ENCODE peak calls at places on chromosomes 16 and 17, in ten cellular contexts. M, N, A, Q, U, G, R, V, Z and L are unnamed samples. For H3K27me3 and H3K9me3, the result is how much of the 10 kb centered on the place peaks cover.

GRCh38 chr17:10836966-10837599 is 804 bp downstream of the PIRT start:
- DNase-seq in M (no peak), N (no peak), A (no peak), Q (no peak), U (no peak), G (peak), R (no peak), V (no peak), Z (no peak), L (no peak)

GRCh38 chr17:28765038-28765437 is 21.2 kb downstream of the TRAF4 start:
- DNase-seq in M (no peak), N (no peak), A (no peak), Q (no peak), U (peak), G (no peak), R (no peak), V (no peak), Z (no peak), L (no peak)

GRCh38 chr17:50151937-50152547 is 1.6 kb upstream of the PPP1R9B start:
- DNase-seq in M (peak), N (peak), A (peak), Q (peak), U (peak), G (peak), R (peak), V (peak), Z (peak), L (peak)

GRCh38 chr17:80931421-80932265 is 60.0 kb upstream of the CHMP6 start:
- DNase-seq in M (no peak), N (no peak), A (no peak), Q (peak), U (peak), G (no peak), R (peak), V (no peak), Z (no peak), L (peak)

GRCh38 chr17:20922128-20922670 is 120.6 kb downstream of the USP22 start:
- DNase-seq in M (peak), N (no peak), A (peak), Q (no peak), U (no peak), G (no peak), R (no peak), V (no peak), Z (peak), L (no peak)

GRCh38 chr17:75828051-75828400 is 16.2 kb downstream of the UNC13D start:
- DNase-seq in M (no peak), N (no peak), A (no peak), Q (no peak), U (no peak), G (no peak), R (no peak), V (no peak), Z (no peak), L (no peak)

GRCh38 chr16:75064403-75065148 is 52.0 kb downstream of the LDHD start:
- DNase-seq in M (no peak), N (peak), A (no peak), Q (no peak), U (no peak), G (peak), R (no peak), V (no peak), Z (no peak), L (no peak)

GRCh38 chr16:58461056-58461455 is 38.9 kb upstream of the NDRG4 start:
- DNase-seq in M (no peak), N (no peak), A (no peak), Q (peak), U (no peak), G (no peak), R (no peak), V (no peak), Z (no peak), L (no peak)

GRCh38 chr16:1645914-1646525 is 32.1 kb upstream of the JPT2 start:
- DNase-seq in M (peak), N (no peak), A (no peak), Q (no peak), U (no peak), G (no peak), R (no peak), V (no peak), Z (no peak), L (no peak)

GRCh38 chr16:70709457-70709856 is 23.6 kb upstream of the MTSS2 start:
- DNase-seq in M (no peak), N (no peak), A (no peak), Q (no peak), U (no peak), G (no peak), R (no peak), V (no peak), Z (no peak), L (no peak)
- H3K27me3 ChIP-seq in M (under half), N (under half), A (under half), Q (under half), U (under half), G (under half), R (under half), V (under half), Z (under half), L (under half)

DNA sequence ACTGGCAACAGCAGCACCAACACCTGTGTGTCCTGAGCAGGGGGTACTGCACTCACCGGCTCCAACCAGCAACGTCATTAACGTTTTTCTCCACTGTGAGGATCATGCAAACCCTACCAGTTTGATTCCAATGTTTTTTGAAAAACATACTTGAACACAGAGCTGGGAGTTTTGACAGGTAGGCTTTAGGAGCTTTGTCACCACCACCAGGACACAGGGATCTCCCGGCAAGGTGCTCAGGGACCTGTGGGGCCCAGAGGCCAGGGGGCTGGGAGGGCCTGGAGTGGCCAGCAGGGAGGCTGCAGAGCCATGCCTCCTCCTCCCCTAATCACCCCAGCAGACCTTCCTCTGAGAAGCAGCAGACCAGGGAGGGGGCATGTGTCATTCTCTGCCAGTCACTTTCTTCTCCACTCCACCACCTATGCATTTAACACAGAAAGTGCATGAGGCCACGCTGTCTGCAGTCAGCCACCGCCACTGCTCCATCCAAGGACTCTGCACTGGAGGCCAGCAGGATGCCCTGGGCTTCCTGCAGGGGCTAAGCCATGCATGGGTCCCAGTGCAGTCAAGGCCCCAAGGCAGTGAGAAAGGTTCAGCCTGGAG is 768.2 kb downstream of the KCNJ18 start:
- DNase-seq in M (no peak), N (no peak), A (no peak), Q (no peak), U (no peak), G (no peak), R (no peak), V (no peak), Z (no peak), L (no peak)
- H3K9me3 ChIP-seq in M (under half), N (under half), A (under half), Q (under half), U (under half), G (under half), R (half or more), V (under half), Z (under half), L (under half)

DNA sequence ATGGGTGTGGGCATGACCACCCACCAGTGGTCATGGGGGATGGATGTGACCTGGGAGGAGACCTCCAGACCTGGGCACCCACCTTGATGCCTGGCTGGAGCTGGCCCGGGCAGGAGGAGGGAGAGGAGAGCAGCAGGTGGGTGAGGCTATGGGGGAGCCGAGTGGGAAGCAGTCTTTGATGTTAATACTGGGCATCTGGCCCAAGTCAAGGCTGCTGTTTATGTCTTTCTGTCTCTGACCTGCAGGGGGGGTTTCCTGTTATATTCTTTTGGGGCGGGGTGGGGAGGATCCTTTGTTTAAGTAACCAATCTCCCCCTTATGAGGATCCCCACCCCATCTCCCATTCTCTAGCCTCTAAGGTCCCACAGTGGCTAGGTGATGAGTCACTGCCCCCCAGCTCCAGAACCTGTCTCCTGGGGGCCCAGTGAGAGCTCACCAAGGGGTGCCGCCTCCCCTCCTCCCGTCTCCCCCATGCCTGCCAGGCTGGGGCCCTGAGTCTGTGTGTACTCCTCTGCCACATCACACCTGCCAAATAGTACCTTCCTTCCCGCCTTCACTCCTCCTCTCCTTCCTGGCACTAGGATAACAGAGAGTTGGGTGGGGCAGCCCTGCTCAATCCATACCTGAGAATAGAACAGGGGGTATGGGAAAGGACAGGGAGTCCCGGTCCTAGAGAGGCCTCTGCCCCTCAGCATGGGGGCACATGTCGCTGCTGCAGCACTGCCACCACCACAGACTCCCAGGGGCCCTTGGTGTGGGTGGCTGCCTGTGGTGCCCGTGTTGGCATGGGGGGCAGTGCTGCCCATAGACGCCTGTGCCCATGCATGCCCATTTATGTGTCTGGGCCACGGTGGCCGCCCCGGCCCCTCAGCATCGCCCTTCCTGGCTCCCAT is 7.2 kb downstream of the THRA start:
- DNase-seq in M (peak), N (no peak), A (peak), Q (no peak), U (no peak), G (peak), R (no peak), V (peak), Z (peak), L (no peak)
- H3K4me3 ChIP-seq in M (no peak), N (peak), A (peak), Q (no peak), U (peak), G (no peak), R (peak), V (peak), Z (peak), L (no peak)

DNA sequence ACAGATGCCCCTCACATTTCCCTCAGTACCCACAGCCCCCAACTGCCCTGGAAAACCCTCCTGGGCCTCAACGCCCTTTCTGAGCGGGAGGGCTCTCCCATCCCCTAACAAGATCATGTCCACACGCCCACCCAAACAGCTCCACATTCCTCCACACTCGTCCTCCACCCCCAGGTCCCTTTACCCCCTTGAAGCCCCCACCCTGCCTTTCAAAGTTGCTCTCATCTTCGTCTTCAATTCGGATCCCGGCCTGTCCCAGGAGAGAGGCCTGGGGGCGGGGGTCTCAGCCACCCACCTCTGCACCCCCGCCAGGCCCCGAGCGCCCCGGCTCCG is 14.3 kb downstream of the HOXB4 start:
- DNase-seq in M (no peak), N (no peak), A (no peak), Q (no peak), U (no peak), G (no peak), R (no peak), V (no peak), Z (no peak), L (no peak)
- H3K27me3 ChIP-seq in M (under half), N (half or more), A (half or more), Q (half or more), U (under half), G (under half), R (under half), V (under half), Z (under half), L (under half)

DNA sequence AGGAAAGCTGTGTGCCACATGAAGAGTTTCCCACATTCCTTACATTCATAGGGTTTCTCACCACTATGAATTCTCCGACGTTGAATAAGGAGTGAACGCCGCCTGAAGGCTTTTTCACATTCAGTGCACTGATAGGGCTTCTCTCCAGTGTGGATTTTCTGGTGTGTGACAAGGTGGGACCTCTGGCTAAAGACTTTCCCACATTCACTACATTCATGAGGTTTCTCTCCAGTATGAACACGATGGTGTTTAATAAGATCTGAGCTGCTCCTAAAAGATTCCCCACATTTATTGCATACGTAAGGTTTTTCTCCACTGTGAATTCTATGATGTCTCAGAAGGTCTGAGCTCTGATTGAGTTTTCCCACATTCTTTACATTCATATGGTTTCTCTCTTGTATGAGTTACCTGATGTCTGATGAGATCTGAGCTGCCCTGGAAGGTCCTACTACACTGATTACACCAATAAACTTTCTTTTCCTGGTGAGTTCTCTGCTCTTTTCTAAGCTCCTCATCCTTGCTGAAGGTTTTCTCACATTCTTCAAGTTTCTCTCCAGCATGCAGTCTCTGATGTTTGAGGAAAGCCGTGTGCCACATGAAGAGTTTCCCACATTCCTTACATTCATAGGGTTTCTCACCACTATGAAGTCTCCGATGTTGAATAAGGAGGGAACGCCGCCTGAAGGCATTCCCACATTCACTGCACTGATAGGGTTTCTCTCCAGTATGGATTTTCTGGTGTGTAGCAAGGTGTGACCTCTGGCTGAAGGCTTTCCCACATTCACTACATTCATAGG is 10.0 kb downstream of the ZNF594 start:
- DNase-seq in M (no peak), N (no peak), A (no peak), Q (no peak), U (no peak), G (no peak), R (no peak), V (no peak), Z (no peak), L (no peak)
- H3K9me3 ChIP-seq in M (under half), N (half or more), A (under half), Q (half or more), U (half or more), G (half or more), R (half or more), V (half or more), Z (under half), L (under half)